ENCODE peak calls at places on chromosomes 13 and 19, in six cellular contexts. N, C, U, Q, D and Z are unnamed samples.

GRCh38 chr19:9847087-9847671 is 12.1 kb downstream of the PIN1 start:
- DNase-seq in N (peak), C (peak), U (peak), Q (peak), D (peak), Z (no peak)

GRCh38 chr13:102191951-102192461 is 209.8 kb downstream of the FGF14 start:
- DNase-seq in N (peak), C (no peak), U (peak), Q (no peak), D (peak), Z (no peak)

GRCh38 chr13:99329477-99329876 is 22.3 kb upstream of the GPR183 start:
- DNase-seq in N (no peak), C (no peak), U (no peak), Q (no peak), D (no peak), Z (no peak)

GRCh38 chr19:18483119-18483518 is 38.8 kb downstream of the ELL start:
- DNase-seq in N (no peak), C (no peak), U (no peak), Q (no peak), D (no peak), Z (no peak)

GRCh38 chr19:34181111-34181864 is 9.0 kb downstream of the LSM14A start:
- DNase-seq in N (no peak), C (no peak), U (no peak), Q (no peak), D (peak), Z (no peak)

GRCh38 chr19:49764341-49764740 is 1.2 kb upstream of the TSKS start:
- DNase-seq in N (no peak), C (no peak), U (no peak), Q (no peak), D (no peak), Z (no peak)

GRCh38 chr13:23321534-23322241 is 111.8 kb downstream of the SACS start:
- DNase-seq in N (peak), C (peak), U (peak), Q (no peak), D (peak), Z (no peak)

GRCh38 chr19:36528921-36529518 is 949 bp upstream of the ZNF260 start:
- DNase-seq in N (no peak), C (peak), U (peak), Q (no peak), D (no peak), Z (no peak)

GRCh38 chr19:51552996-51553725 is 17.9 kb upstream of the ZNF175 start:
- DNase-seq in N (peak), C (peak), U (peak), Q (peak), D (peak), Z (peak)

GRCh38 chr19:2047449-2048103 is 3.5 kb downstream of the MKNK2 start:
- DNase-seq in N (no peak), C (peak), U (no peak), Q (peak), D (no peak), Z (no peak)

GRCh38 chr19:51025809-51026553 is 435 bp downstream of the KLK11 start:
- DNase-seq in N (no peak), C (no peak), U (no peak), Q (no peak), D (no peak), Z (no peak)

GRCh38 chr19:13699786-13700185 is 64.5 kb upstream of the MRI1 start:
- DNase-seq in N (no peak), C (no peak), U (no peak), Q (no peak), D (no peak), Z (no peak)

GRCh38 chr19:18006895-18007604 is 920 bp upstream of the ARRDC2 start:
- DNase-seq in N (peak), C (peak), U (peak), Q (peak), D (peak), Z (peak)

GRCh38 chr19:35341565-35342225 is 6.0 kb upstream of the FFAR1 start:
- DNase-seq in N (no peak), C (no peak), U (no peak), Q (no peak), D (no peak), Z (no peak)

GRCh38 chr13:44573790-44574465 is 2.2 kb downstream of the TSC22D1 start:
- DNase-seq in N (peak), C (peak), U (peak), Q (no peak), D (peak), Z (no peak)

GRCh38 chr19:51059715-51060114 is 5.2 kb downstream of the KLK13 start:
- DNase-seq in N (no peak), C (no peak), U (no peak), Q (no peak), D (no peak), Z (no peak)

GRCh38 chr13:52141299-52141698 is 12.4 kb upstream of the NEK5 start:
- DNase-seq in N (no peak), C (no peak), U (no peak), Q (no peak), D (no peak), Z (no peak)

GRCh38 chr19:51607920-51608562 is 22.2 kb downstream of the SIGLEC5 start:
- DNase-seq in N (peak), C (peak), U (peak), Q (peak), D (peak), Z (peak)

GRCh38 chr13:51194942-51195341 is 27.3 kb upstream of the FAM124A start:
- DNase-seq in N (no peak), C (no peak), U (no peak), Q (no peak), D (no peak), Z (no peak)

GRCh38 chr13:113002206-113002821 is 33.3 kb downstream of the MCF2L start:
- DNase-seq in N (no peak), C (no peak), U (no peak), Q (no peak), D (no peak), Z (no peak)

GRCh38 chr19:12052571-12053169 is at the start of gene ZNF878:
- DNase-seq in N (peak), C (peak), U (peak), Q (peak), D (peak), Z (peak)

GRCh38 chr13:100075700-100076587 is 12.9 kb upstream of the PCCA start:
- DNase-seq in N (no peak), C (no peak), U (no peak), Q (peak), D (no peak), Z (no peak)

GRCh38 chr13:110877737-110878136 is 37.1 kb downstream of the ANKRD10 start:
- DNase-seq in N (peak), C (no peak), U (no peak), Q (no peak), D (no peak), Z (no peak)

GRCh38 chr13:46124531-46124966 is 19.7 kb upstream of the CPB2 start:
- DNase-seq in N (no peak), C (peak), U (no peak), Q (no peak), D (no peak), Z (no peak)

GRCh38 chr13:70995338-70995737 is 871.7 kb downstream of the DACH1 start:
- DNase-seq in N (no peak), C (no peak), U (no peak), Q (no peak), D (no peak), Z (no peak)

GRCh38 chr13:26198116-26198515 is 24.0 kb downstream of the RNF6 start:
- DNase-seq in N (no peak), C (no peak), U (no peak), Q (no peak), D (no peak), Z (no peak)

GRCh38 chr19:39212377-39212742 is 8.3 kb upstream of the SYCN start:
- DNase-seq in N (no peak), C (peak), U (no peak), Q (peak), D (no peak), Z (peak)

GRCh38 chr19:48887861-48888612 is 10.5 kb downstream of the TULP2 start:
- DNase-seq in N (no peak), C (no peak), U (no peak), Q (no peak), D (no peak), Z (no peak)

DNA sequence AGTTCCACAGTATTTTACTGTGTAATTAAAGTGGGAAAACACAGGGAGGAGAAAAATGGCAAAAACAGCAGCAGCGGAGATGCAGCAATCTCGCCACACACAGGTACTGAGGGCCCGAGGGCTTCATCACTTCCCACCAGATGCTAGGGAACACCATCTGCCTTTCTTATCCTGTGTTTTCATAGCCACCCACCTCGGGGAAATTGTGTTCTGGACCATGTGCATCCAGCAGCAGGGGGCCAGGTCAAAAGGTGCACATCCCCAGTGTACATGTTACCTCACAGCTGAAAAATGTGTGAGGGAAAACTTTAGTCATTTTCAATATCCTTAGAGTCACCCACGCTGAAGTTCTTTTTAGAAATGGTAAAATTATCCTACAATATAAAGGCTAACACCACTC is 30.2 kb downstream of the PDCD5 start:
- DNase-seq in N (no peak), C (no peak), U (no peak), Q (no peak), D (no peak), Z (no peak)
- H3K4me3 ChIP-seq in N (no peak), C (no peak), U (no peak), Q (no peak), D (no peak), Z (no peak)

DNA sequence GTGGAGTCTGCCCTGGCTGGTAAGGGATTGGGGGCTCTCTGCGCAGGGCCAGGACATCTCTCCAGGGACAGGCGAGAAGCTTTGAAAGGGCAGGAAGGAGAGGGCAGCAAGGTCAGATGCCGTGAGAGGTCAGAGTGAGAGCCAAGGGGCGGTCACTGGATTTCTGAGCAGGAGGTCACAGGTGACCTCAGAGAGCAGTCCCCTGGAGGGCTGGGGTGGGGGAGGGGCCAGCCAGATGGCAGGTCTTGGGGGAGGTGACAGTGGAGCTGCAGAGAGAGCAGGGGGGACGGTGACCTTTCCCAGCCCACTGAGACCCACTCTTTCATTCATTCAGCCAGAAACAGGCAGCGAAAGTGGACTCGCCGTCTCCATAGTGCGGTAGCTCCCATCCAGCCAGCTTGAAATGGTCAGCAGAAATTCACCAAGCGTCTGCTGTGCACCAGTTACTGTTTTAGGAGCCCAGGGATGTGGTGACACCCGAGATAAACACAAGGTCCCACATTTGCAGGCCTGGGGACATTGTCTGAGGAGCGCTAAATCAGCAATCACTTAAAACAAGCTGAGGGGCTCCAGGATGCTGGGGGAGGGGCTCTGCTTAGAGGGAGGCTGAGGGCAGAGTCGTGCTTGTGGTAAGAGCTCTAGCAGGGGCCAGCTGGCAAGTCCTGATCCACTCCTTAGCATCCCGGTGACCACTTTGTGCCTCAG is 10.2 kb downstream of the CARM1 start:
- DNase-seq in N (no peak), C (no peak), U (no peak), Q (no peak), D (no peak), Z (no peak)
- H3K9ac ChIP-seq in N (no peak), C (no peak), U (no peak), Q (no peak), D (no peak), Z (peak)

DNA sequence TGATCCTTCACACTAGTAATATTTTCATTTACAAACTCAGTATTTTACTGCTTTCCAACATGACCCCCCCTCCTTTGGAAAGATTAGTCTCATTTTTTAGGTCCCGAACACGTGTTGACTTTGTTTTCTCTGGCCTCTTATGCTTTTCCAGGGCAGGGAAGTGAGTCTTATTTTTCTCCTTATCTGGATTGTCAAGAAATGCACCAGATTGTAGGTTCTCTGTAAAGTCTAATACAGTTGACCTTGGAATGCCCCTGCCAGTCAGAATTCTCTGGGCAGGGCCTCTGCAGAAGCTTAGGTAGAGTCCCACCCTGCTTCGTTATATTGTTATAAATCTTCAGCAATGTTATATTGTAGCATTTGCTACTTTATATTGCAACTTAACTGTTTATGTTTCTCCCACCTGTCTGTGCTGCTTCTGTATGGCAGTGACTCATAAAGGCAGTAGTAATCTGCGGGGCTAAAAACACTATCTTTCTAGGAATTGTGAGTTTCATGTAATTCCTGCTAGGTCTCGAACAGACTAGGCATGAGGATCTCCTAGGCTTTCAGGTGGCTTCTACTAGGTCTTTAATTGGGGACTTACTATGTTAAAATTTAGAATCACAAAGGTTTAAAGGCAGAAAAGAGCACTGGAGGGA is 2.0 kb downstream of the TDRD3 start:
- DNase-seq in N (peak), C (no peak), U (no peak), Q (peak), D (peak), Z (no peak)
- H3K4me3 ChIP-seq in N (no peak), C (no peak), U (no peak), Q (no peak), D (peak), Z (no peak)

GRCh38 chr19:55369651-55370304 is 485 bp downstream of the IL11 start:
- DNase-seq in N (peak), C (peak), U (peak), Q (no peak), D (peak), Z (peak)
- H3K9ac ChIP-seq in N (peak), C (no peak), U (no peak), Q (no peak), D (peak), Z (peak)

GRCh38 chr13:39269411-39269810 is 231.2 kb downstream of the NHLRC3 start:
- DNase-seq in N (no peak), C (no peak), U (no peak), Q (no peak), D (peak), Z (no peak)

GRCh38 chr13:39263531-39263930 is 225.3 kb downstream of the NHLRC3 start:
- DNase-seq in N (no peak), C (no peak), U (no peak), Q (no peak), D (no peak), Z (no peak)

GRCh38 chr13:39269004-39269403 is 230.7 kb downstream of the NHLRC3 start:
- DNase-seq in N (no peak), C (no peak), U (no peak), Q (no peak), D (no peak), Z (no peak)

GRCh38 chr13:39268398-39268797 is 230.1 kb downstream of the NHLRC3 start:
- DNase-seq in N (no peak), C (no peak), U (no peak), Q (no peak), D (no peak), Z (no peak)

GRCh38 chr13:39266426-39266825 is 228.2 kb downstream of the NHLRC3 start:
- DNase-seq in N (no peak), C (no peak), U (peak), Q (no peak), D (peak), Z (no peak)
- H3K4me3 ChIP-seq in N (no peak), C (no peak), U (no peak), Q (no peak), D (no peak), Z (no peak)

GRCh38 chr13:31761951-31762350 is 22.6 kb downstream of the RXFP2 start:
- DNase-seq in N (peak), C (no peak), U (no peak), Q (no peak), D (peak), Z (no peak)
- H3K9ac ChIP-seq in N (no peak), C (no peak), U (no peak), Q (no peak), D (no peak), Z (no peak)